ENCODE peak calls at places on chromosomes 2 and 18, in nine cellular contexts. L is IMR-90, B is OCI-LY7, H is neural progenitor cell, O is AG04450, K is cardiac fibroblast, V is heart right ventricle, P is astrocyte of the spinal cord, A is uterus. U is an unnamed sample.

GRCh38 chr2:216372761-216373291 is 543 bp upstream of the MARCHF4 start:
- DNase-seq in B (no peak), V (no peak), P (peak), L (peak), A (no peak), H (no peak), K (peak), O (peak), U (peak)

GRCh38 chr2:204177977-204178522 is 241.5 kb downstream of the ICOS start:
- DNase-seq in A (peak), L (no peak), H (peak), P (no peak), K (peak), V (peak), B (peak), O (no peak), U (peak)

GRCh38 chr2:235903803-235904637 is 264.2 kb downstream of the GBX2 start:
- DNase-seq in O (no peak), K (no peak), V (no peak), B (no peak), L (no peak), P (no peak), H (peak), A (no peak), U (no peak)

GRCh38 chr2:122528061-122528460 is 772.6 kb downstream of the TSN start:
- DNase-seq in V (no peak), P (peak), B (no peak), A (no peak), H (no peak), O (no peak), K (peak), L (no peak), U (peak)

GRCh38 chr2:106094101-106094860 is 99.8 kb downstream of the UXS1 start:
- DNase-seq in H (no peak), L (no peak), P (no peak), V (no peak), A (no peak), K (no peak), O (no peak), B (no peak), U (no peak)

GRCh38 chr2:26217720-26218119 is 26.7 kb downstream of the HADHA start:
- DNase-seq in V (no peak), L (no peak), B (no peak), H (no peak), P (no peak), A (no peak), K (no peak), O (no peak), U (no peak)

GRCh38 chr2:42810971-42811865 is 18.8 kb upstream of the HAAO start:
- DNase-seq in O (no peak), K (peak), V (peak), A (peak), H (peak), L (peak), P (peak), B (no peak), U (no peak)

GRCh38 chr2:25347205-25347815 is 5.6 kb upstream of the DNMT3A start:
- DNase-seq in H (peak), O (no peak), K (peak), A (no peak), P (no peak), V (no peak), L (peak), B (peak), U (peak)

GRCh38 chr2:239765911-239766310 is 259.2 kb downstream of the NDUFA10 start:
- DNase-seq in H (no peak), O (no peak), V (no peak), L (no peak), P (no peak), B (no peak), A (no peak), K (no peak), U (no peak)

GRCh38 chr2:1974391-1974790 is 230.1 kb upstream of the PXDN start:
- DNase-seq in L (no peak), K (peak), O (no peak), P (peak), B (no peak), A (no peak), H (no peak), V (peak), U (no peak)

GRCh38 chr2:218802595-218802994 is 20.6 kb downstream of the CYP27A1 start:
- DNase-seq in B (no peak), L (no peak), H (no peak), P (no peak), O (no peak), V (no peak), A (no peak), K (no peak), U (no peak)

GRCh38 chr2:218799990-218800389 is 18.0 kb downstream of the CYP27A1 start:
- DNase-seq in O (no peak), H (peak), L (no peak), V (no peak), A (no peak), B (no peak), P (no peak), K (no peak), U (no peak)

GRCh38 chr2:218798767-218799504 is 17.0 kb downstream of the CYP27A1 start:
- DNase-seq in L (peak), P (no peak), H (no peak), B (no peak), K (no peak), O (no peak), A (no peak), V (no peak), U (no peak)

DNA sequence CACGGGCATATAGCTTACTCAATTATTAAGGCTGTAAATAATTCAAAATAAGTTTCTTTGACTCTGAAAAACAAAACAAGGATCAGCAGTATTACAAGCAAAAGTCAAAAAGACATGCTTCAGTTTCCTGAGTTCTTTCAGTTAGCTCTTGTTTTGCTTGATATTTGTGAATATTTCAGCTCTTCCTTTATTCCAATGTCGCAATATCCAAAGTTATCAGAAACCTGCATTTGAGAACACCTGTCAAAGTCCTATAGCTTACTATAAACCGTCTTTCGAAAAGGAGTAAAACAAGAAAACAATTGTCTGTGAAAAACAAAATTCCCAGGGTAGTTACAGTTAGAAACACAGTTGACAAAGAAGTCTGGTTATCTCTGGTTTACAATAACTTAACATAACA is 14.7 kb downstream of the CYP27A1 start:
- DNase-seq in P (no peak), H (no peak), K (no peak), L (no peak), B (no peak), O (no peak), V (no peak), A (no peak), U (no peak)
- TF ChIP-seq CTCF in P (no peak), H (no peak), K (no peak), L (no peak), B (no peak), O (no peak), V (no peak), A (no peak), U (no peak)

DNA sequence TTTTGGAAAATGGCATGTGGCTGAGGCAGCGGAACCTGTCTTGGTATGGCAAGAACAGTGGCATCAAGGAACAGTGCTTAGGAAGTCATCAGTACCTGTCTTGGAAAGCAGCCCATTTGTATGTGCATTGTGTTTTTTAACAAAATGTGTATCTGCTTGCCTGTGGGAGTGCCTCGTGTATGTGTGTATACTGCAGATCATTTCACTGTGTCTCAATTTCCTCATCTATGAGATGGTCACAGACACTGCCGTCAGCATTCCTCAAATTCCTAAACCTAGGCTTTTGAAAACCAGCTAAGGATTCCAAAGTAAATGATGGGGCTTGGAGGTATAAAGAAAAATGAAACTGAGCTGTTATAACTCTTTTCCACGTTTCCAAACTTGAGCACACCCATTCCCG is 441.3 kb downstream of the RND3 start:
- DNase-seq in B (no peak), H (no peak), V (no peak), A (no peak), O (no peak), K (peak), P (peak), L (peak), U (peak)
- H3K4me3 ChIP-seq in B (no peak), H (no peak), V (no peak), A (no peak), O (no peak), K (no peak), P (no peak), L (no peak), U (no peak)

DNA sequence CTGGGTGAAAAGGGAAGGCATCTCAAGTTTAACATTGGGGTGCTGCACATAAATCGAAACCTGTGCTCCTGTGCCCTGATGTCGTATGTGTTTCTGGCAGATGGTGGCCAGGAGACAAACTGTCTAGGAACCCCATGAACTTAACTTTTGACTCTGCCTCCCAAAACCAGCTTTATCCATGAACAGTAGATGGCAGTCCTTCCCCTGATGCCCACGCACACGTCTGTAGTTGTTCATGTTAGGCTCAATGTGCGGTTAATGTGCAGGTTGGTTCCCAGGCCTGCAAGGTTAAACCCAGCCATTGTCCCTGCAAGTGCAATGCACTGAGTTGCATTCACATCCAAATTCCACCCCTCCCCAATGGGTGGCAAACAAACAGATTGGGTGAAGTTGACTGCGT is 44.1 kb upstream of the SIX3 start:
- DNase-seq in K (peak), H (no peak), L (no peak), O (no peak), P (no peak), A (no peak), B (no peak), V (no peak), U (peak)
- TF ChIP-seq CTCF in K (peak), H (peak), L (no peak), O (no peak), P (no peak), A (no peak), B (peak), V (no peak), U (no peak)

GRCh38 chr2:54107903-54108615 is 7.4 kb upstream of the ACYP2 start:
- DNase-seq in K (no peak), L (no peak), H (peak), A (no peak), O (no peak), V (no peak), B (no peak), P (no peak), U (peak)

GRCh38 chr2:54109848-54110247 is 5.6 kb upstream of the ACYP2 start:
- DNase-seq in A (no peak), P (no peak), B (no peak), L (no peak), H (no peak), O (no peak), K (no peak), V (no peak), U (no peak)

GRCh38 chr2:54103454-54104314 is 11.7 kb upstream of the ACYP2 start:
- DNase-seq in P (peak), K (peak), H (peak), B (peak), L (peak), O (no peak), V (peak), A (no peak), U (peak)

GRCh38 chr2:54107455-54107764 is 8.0 kb upstream of the ACYP2 start:
- DNase-seq in P (no peak), O (no peak), V (no peak), A (no peak), H (no peak), B (no peak), K (no peak), L (no peak), U (no peak)

DNA sequence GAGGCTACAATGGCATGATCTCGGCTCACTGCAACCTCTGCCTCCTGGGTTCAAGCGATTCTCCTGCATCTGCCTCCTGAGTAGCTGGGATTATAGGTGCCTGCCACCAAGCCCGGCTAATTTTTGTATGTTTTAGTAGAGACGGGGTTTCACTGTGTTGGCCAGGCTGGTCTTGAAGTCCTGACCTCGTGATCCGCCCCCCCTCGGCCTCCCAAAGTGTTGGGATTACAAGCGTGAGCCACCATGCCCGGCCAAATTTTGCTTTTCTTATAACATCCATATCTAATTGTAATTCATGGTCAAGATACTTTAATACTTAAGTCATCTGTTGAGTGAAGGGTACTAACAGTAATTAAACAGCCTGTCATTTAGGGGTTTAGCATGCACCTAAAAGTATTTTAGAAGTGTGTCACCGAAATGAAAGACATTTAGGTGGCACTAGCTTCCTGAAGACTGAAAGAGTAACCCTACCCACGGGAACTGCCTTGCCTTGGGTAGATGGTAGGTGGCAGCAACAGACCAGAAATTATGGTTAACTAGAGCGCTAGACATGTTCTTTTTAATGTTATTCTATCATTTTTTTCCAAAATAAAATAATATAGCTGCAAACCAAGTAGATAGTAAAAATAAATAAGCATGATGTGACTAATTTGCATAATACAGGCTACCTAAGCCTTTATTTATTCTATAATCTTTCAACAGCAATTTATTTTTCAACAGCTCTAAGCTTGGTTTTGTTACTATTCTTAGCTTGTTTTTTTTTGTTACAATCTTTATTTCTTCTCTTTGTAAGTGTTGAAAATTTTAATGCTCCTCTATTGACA is 8.6 kb upstream of the ACYP2 start:
- DNase-seq in A (no peak), H (peak), V (peak), O (no peak), L (peak), B (peak), K (peak), P (peak), U (peak)
- H3K4me3 ChIP-seq in A (no peak), H (no peak), V (no peak), O (no peak), L (no peak), B (no peak), K (no peak), P (no peak), U (no peak)

GRCh38 chr2:166417669-166418068 is 41.9 kb upstream of the SCN9A start:
- DNase-seq in P (peak), L (peak), A (no peak), H (peak), B (peak), K (peak), O (no peak), V (no peak), U (peak)
- TF ChIP-seq CTCF in P (peak), L (no peak), A (no peak), H (peak), B (peak), K (no peak), O (no peak), V (peak), U (no peak)

GRCh38 chr2:160974803-160975202 is 185.4 kb upstream of the TANK start:
- DNase-seq in B (no peak), K (peak), H (no peak), P (no peak), L (peak), V (no peak), A (no peak), O (no peak), U (peak)

GRCh38 chr2:160973991-160974390 is 186.2 kb upstream of the TANK start:
- DNase-seq in B (no peak), L (no peak), P (no peak), V (no peak), A (no peak), O (no peak), H (no peak), K (no peak), U (no peak)

GRCh38 chr2:160967523-160967922 is 192.7 kb upstream of the TANK start:
- DNase-seq in B (no peak), L (no peak), A (no peak), V (no peak), P (no peak), O (no peak), K (no peak), H (no peak), U (no peak)

GRCh38 chr2:160968183-160968582 is 192.0 kb upstream of the TANK start:
- DNase-seq in A (no peak), P (no peak), H (no peak), L (peak), K (no peak), V (no peak), B (no peak), O (no peak), U (peak)

DNA sequence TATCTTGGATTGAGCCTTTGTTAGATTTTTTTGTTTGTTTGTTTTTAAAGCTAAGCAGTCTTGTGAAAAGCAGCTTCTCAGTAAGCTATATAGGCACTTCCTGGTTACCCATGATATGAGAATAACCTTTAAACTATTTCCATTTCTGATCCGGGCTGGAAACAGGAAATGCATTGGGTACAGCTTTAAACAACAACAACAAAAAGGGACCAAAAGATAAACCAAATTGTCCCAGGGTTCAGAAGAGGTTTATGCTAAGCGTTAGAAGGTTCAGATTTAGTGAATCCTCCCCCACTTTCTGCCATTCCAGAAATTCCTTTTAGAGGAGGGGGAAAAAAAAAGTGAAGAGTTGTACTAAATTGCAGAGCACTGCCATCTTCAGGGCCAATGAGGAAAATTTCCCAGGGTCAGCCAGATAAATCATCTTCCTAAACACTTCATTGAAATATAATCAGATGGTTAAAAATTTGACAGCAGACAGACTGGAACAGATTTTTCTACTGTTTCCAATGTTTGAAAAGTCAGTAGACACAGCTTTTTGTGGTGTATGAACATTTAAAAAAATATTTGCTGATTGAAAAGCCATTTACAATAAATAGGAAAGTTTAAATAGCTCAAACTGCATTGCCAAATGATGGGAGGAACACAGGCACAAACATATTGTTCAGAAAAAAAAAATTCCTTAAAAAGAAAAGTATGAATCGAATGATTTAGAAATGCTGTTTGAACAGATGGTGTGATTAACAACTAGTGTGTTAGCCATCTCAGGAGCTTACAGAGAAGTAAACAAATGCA is 190.0 kb upstream of the TANK start:
- DNase-seq in A (peak), O (peak), L (peak), B (peak), P (peak), V (peak), H (peak), K (peak), U (peak)
- H3K4me3 ChIP-seq in A (peak), O (no peak), L (no peak), B (no peak), P (no peak), V (peak), H (no peak), K (no peak), U (no peak)

GRCh38 chr18:49648811-49649210 is 87.0 kb downstream of the LIPG start:
- DNase-seq in L (no peak), A (no peak), O (no peak), H (no peak), B (no peak), K (no peak), P (no peak), V (no peak), U (no peak)
- TF ChIP-seq CTCF in L (no peak), A (no peak), O (no peak), H (peak), B (no peak), K (peak), P (no peak), V (peak), U (peak)

U was measured in epithelial cell of esophagus.